ENCODE peak calls at places on chromosomes 7 and 10, in seven cellular contexts. One of them, this sample, is unnamed.

GRCh38 chr7:46565257-46565656 is 644.2 kb upstream of the IGFBP3 start:
- DNase-seq in psoas muscle: no peak
- DNase-seq in testis: no peak
- DNase-seq in H9: no peak
- DNase-seq in upper lobe of left lung: no peak
- DNase-seq in body of pancreas: no peak
- DNase-seq in kidney: no peak
- DNase-seq in this sample: no peak

GRCh38 chr7:50210706-50211115 is 93.8 kb upstream of the IKZF1 start:
- DNase-seq in body of pancreas: no peak
- DNase-seq in psoas muscle: no peak
- DNase-seq in upper lobe of left lung: no peak
- DNase-seq in testis: no peak
- DNase-seq in kidney: no peak
- DNase-seq in H9: no peak
- DNase-seq in this sample: no peak

GRCh38 chr10:128063736-128064614 is 62.2 kb downstream of the MKI67 start:
- DNase-seq in testis: no peak
- DNase-seq in psoas muscle: no peak
- DNase-seq in H9: no peak
- DNase-seq in upper lobe of left lung: no peak
- DNase-seq in kidney: peak; percentile 60
- DNase-seq in body of pancreas: no peak
- DNase-seq in this sample: no peak

GRCh38 chr10:74766501-74766900 is 59.9 kb upstream of the KAT6B start:
- DNase-seq in H9: no peak
- DNase-seq in psoas muscle: no peak
- DNase-seq in upper lobe of left lung: no peak
- DNase-seq in kidney: no peak
- DNase-seq in testis: no peak
- DNase-seq in body of pancreas: no peak
- DNase-seq in this sample: no peak

GRCh38 chr7:105680505-105681187 is 99.4 kb upstream of the EFCAB10 start:
- DNase-seq in upper lobe of left lung: no peak
- DNase-seq in psoas muscle: peak; percentile 68
- DNase-seq in body of pancreas: peak; percentile 36
- DNase-seq in testis: peak; percentile 69
- DNase-seq in H9: no peak
- DNase-seq in kidney: peak; percentile 84
- DNase-seq in this sample: no peak

GRCh38 chr7:112452102-112452888 is 2.0 kb downstream of the IFRD1 start:
- DNase-seq in kidney: no peak
- DNase-seq in testis: peak; percentile 81
- DNase-seq in psoas muscle: peak; percentile 63
- DNase-seq in upper lobe of left lung: no peak
- DNase-seq in H9: peak; percentile 33
- DNase-seq in body of pancreas: peak; percentile 56
- DNase-seq in this sample: peak; percentile 66

GRCh38 chr10:119670717-119671116 is 19.5 kb downstream of the BAG3 start:
- DNase-seq in body of pancreas: no peak
- DNase-seq in psoas muscle: no peak
- DNase-seq in upper lobe of left lung: no peak
- DNase-seq in kidney: no peak
- DNase-seq in testis: no peak
- DNase-seq in H9: no peak
- DNase-seq in this sample: no peak

GRCh38 chr7:131844380-131844779 is 288.0 kb upstream of the PODXL start:
- DNase-seq in H9: no peak
- DNase-seq in testis: no peak
- DNase-seq in psoas muscle: no peak
- DNase-seq in kidney: no peak
- DNase-seq in upper lobe of left lung: no peak
- DNase-seq in body of pancreas: no peak
- DNase-seq in this sample: no peak

GRCh38 chr7:146090023-146090645 is 26.5 kb upstream of the CNTNAP2 start:
- DNase-seq in body of pancreas: peak; percentile 5
- DNase-seq in upper lobe of left lung: no peak
- DNase-seq in psoas muscle: no peak
- DNase-seq in kidney: no peak
- DNase-seq in H9: no peak
- DNase-seq in testis: no peak
- DNase-seq in this sample: no peak

GRCh38 chr7:99997545-99998137 is 17.8 kb upstream of the ZKSCAN1 start:
- DNase-seq in kidney: peak; percentile 88
- DNase-seq in psoas muscle: peak; percentile 45
- DNase-seq in upper lobe of left lung: peak; percentile 92
- DNase-seq in testis: peak; percentile 64
- DNase-seq in body of pancreas: peak; percentile 64
- DNase-seq in H9: peak; percentile 67
- DNase-seq in this sample: no peak

GRCh38 chr7:300048-300447 is 10.1 kb downstream of the FOXL3 start:
- DNase-seq in kidney: no peak
- DNase-seq in H9: no peak
- DNase-seq in psoas muscle: no peak
- DNase-seq in upper lobe of left lung: no peak
- DNase-seq in body of pancreas: no peak
- DNase-seq in testis: no peak
- DNase-seq in this sample: no peak

GRCh38 chr10:71205468-71205867 is 6.9 kb upstream of the UNC5B start:
- DNase-seq in testis: no peak
- DNase-seq in psoas muscle: no peak
- DNase-seq in body of pancreas: no peak
- DNase-seq in upper lobe of left lung: no peak
- DNase-seq in H9: no peak
- DNase-seq in kidney: no peak
- DNase-seq in this sample: no peak

GRCh38 chr10:88253622-88254021 is 329.5 kb downstream of the RNLS start:
- DNase-seq in kidney: peak; percentile 60
- DNase-seq in upper lobe of left lung: no peak
- DNase-seq in testis: no peak
- DNase-seq in psoas muscle: no peak
- DNase-seq in body of pancreas: peak; percentile 72
- DNase-seq in H9: no peak
- DNase-seq in this sample: no peak

GRCh38 chr10:43125881-43126731 is 12.1 kb upstream of the CSGALNACT2 start:
- DNase-seq in H9: peak; percentile 17
- DNase-seq in upper lobe of left lung: no peak
- DNase-seq in psoas muscle: no peak
- DNase-seq in testis: peak; percentile 5
- DNase-seq in body of pancreas: no peak
- DNase-seq in kidney: peak; percentile 63
- DNase-seq in this sample: no peak

GRCh38 chr7:111783867-111784266 is 221.6 kb upstream of the IMMP2L start:
- DNase-seq in testis: no peak
- DNase-seq in kidney: no peak
- DNase-seq in body of pancreas: no peak
- DNase-seq in upper lobe of left lung: no peak
- DNase-seq in H9: no peak
- DNase-seq in psoas muscle: no peak
- DNase-seq in this sample: no peak

GRCh38 chr7:101747758-101748345 is 69.6 kb upstream of the CUX1 start:
- DNase-seq in upper lobe of left lung: peak; percentile 63
- DNase-seq in testis: no peak
- DNase-seq in body of pancreas: no peak
- DNase-seq in kidney: no peak
- DNase-seq in psoas muscle: no peak
- DNase-seq in H9: no peak
- DNase-seq in this sample: no peak

GRCh38 chr7:42247301-42247700 is 10.3 kb upstream of the GLI3 start:
- DNase-seq in psoas muscle: no peak
- DNase-seq in H9: no peak
- DNase-seq in kidney: no peak
- DNase-seq in testis: no peak
- DNase-seq in body of pancreas: no peak
- DNase-seq in upper lobe of left lung: no peak
- DNase-seq in this sample: no peak

GRCh38 chr7:1359681-1360485 is 99.4 kb downstream of the MICALL2 start:
- DNase-seq in upper lobe of left lung: peak; percentile 64
- DNase-seq in H9: no peak
- DNase-seq in psoas muscle: no peak
- DNase-seq in kidney: peak; percentile 46
- DNase-seq in body of pancreas: no peak
- DNase-seq in testis: no peak
- DNase-seq in this sample: no peak

GRCh38 chr10:116254422-116255152 is 18.4 kb downstream of the GFRA1 start:
- DNase-seq in upper lobe of left lung: no peak
- DNase-seq in kidney: no peak
- DNase-seq in psoas muscle: no peak
- DNase-seq in body of pancreas: no peak
- DNase-seq in H9: no peak
- DNase-seq in testis: no peak
- DNase-seq in this sample: no peak

GRCh38 chr7:156160811-156161210 is 348.5 kb upstream of the SHH start:
- DNase-seq in psoas muscle: no peak
- DNase-seq in kidney: peak; percentile 76
- DNase-seq in H9: peak; percentile 91
- DNase-seq in upper lobe of left lung: no peak
- DNase-seq in testis: no peak
- DNase-seq in body of pancreas: no peak
- DNase-seq in this sample: no peak

GRCh38 chr10:50566150-50566549 is 57.6 kb downstream of the SGMS1 start:
- DNase-seq in kidney: no peak
- DNase-seq in body of pancreas: no peak
- DNase-seq in testis: no peak
- DNase-seq in H9: no peak
- DNase-seq in upper lobe of left lung: no peak
- DNase-seq in psoas muscle: no peak
- DNase-seq in this sample: no peak

GRCh38 chr7:2214636-2215035 is 18.1 kb downstream of the MAD1L1 start:
- DNase-seq in psoas muscle: peak; percentile 5
- DNase-seq in H9: no peak
- DNase-seq in upper lobe of left lung: no peak
- DNase-seq in kidney: no peak
- DNase-seq in testis: no peak
- DNase-seq in body of pancreas: no peak
- DNase-seq in this sample: no peak

DNA sequence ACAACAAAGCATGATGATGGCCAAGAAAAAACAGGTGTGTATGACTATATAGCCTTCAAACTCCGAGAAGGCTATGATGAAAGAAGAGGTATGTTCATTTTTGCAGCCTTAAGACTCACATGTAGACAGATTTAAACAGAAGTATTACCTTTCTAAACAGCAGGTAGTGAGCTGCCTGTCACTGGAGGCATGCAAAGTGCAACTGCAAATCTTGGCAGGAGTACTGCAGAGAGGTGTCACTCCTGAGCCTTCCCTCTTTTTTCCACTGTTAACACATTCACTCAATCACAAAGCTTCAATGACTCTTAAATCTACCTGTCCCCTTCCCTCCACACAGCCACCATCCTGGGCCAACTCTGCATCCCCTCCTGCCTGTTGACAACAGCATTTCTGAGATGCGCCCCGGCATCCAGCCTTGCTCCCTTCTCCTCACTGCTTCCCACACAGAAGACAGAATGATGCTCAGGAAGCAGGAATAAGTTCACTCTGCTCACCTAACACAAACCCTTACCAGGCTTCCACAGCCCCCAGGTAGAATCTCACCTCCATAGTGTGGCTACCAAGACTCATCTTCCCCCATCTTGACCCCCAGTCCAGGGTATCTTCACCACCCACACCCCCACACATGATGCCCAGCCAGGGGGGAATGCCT is 161.9 kb upstream of the ZMIZ1 start:
- DNase-seq in psoas muscle: no peak
- DNase-seq in kidney: no peak
- DNase-seq in body of pancreas: no peak
- DNase-seq in H9: peak; percentile 7
- DNase-seq in upper lobe of left lung: no peak
- DNase-seq in testis: no peak
- DNase-seq in this sample: no peak
- H3K27ac ChIP-seq in psoas muscle: no peak overlapping the region
- H3K27ac ChIP-seq in kidney: no peak overlapping the region
- H3K27ac ChIP-seq in body of pancreas: no peak overlapping the region
- H3K27ac ChIP-seq in H9: no peak overlapping the region
- H3K27ac ChIP-seq in upper lobe of left lung: no peak overlapping the region
- H3K27ac ChIP-seq in testis: no peak overlapping the region
- H3K27ac ChIP-seq in this sample: no peak overlapping the region

GRCh38 chr10:56212951-56213350 is 148.1 kb downstream of the ZWINT start:
- DNase-seq in psoas muscle: no peak
- DNase-seq in kidney: no peak
- DNase-seq in upper lobe of left lung: no peak
- DNase-seq in body of pancreas: no peak
- DNase-seq in H9: no peak
- DNase-seq in testis: no peak
- DNase-seq in this sample: no peak
- H3K9me3 ChIP-seq in psoas muscle: no peaks in the 10 kb centered on the region
- H3K9me3 ChIP-seq in kidney: no peaks in the 10 kb centered on the region
- H3K9me3 ChIP-seq in upper lobe of left lung: no peaks in the 10 kb centered on the region
- H3K9me3 ChIP-seq in body of pancreas: no peaks in the 10 kb centered on the region
- H3K9me3 ChIP-seq in H9: no peaks in the 10 kb centered on the region
- H3K9me3 ChIP-seq in testis: no peaks in the 10 kb centered on the region
- H3K9me3 ChIP-seq in this sample: no peaks in the 10 kb centered on the region

DNA sequence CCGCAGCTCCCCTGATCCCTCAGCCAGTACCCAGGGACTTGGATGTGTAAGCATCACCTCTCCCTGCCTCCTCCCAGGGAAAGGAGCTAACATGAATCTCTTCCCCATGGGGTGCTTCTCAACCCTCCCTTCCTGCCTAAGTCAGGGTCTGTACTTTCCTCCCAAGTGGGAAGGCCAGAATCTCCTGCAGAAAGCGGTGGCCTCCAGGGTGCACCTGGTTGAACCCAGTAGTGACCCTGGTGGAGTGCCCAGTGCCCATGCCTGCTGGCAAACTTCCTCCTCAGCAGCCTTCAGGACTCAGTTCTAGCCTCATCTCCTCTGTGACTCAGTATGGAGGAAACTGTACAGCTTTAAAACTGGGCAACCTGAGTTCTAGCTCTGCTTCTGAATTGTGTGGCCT is 2.8 kb upstream of the LOXL4 start:
- DNase-seq in testis: no peak
- DNase-seq in body of pancreas: no peak
- DNase-seq in upper lobe of left lung: no peak
- DNase-seq in H9: no peak
- DNase-seq in psoas muscle: no peak
- DNase-seq in kidney: no peak
- DNase-seq in this sample: no peak
- H3K27ac ChIP-seq in testis: no peak overlapping the region
- H3K27ac ChIP-seq in body of pancreas: peak overlapping the region; percentile 83
- H3K27ac ChIP-seq in upper lobe of left lung: no peak overlapping the region
- H3K27ac ChIP-seq in H9: no peak overlapping the region
- H3K27ac ChIP-seq in psoas muscle: no peak overlapping the region
- H3K27ac ChIP-seq in kidney: no peak overlapping the region
- H3K27ac ChIP-seq in this sample: peak overlapping the region; percentile 59

DNA sequence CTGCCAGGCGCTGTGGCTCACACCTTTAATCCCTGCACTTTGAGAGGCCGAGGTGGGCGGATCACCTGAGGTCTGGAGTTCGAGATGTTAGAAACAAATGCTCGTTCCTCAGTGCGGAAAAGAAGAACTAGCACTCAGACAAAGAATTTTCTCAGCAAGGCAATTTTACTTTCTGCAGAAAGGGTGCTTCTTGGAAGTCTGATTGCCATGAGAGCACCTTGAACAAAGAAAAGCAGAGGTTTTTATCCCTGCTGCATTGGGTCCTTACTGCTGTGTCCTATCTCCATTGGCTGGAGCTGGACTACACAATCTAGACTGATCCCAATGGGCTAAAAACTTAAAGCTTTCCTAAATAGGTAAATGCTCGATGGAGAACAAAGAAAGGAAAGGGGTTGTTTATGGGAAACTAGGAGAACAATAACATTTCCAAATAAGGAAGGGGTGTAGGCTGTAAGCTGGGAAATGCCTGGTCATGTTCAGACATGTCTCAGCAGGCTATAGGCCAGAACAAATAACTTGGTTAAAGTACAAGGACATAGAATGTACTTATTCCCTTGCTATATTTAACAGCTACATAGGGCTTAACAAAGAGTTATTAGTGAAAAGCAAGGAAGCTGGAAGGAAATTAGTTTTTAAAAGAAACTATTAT is 26.1 kb upstream of the ACTR3B start:
- DNase-seq in testis: no peak
- DNase-seq in psoas muscle: no peak
- DNase-seq in upper lobe of left lung: no peak
- DNase-seq in kidney: no peak
- DNase-seq in body of pancreas: no peak
- DNase-seq in H9: peak; percentile 47
- DNase-seq in this sample: no peak
- H3K9me3 ChIP-seq in testis: no peaks in the 10 kb centered on the region
- H3K9me3 ChIP-seq in psoas muscle: peaks cover 22% of the 10 kb centered on the region
- H3K9me3 ChIP-seq in upper lobe of left lung: peaks cover 32% of the 10 kb centered on the region
- H3K9me3 ChIP-seq in kidney: peaks cover 8% of the 10 kb centered on the region
- H3K9me3 ChIP-seq in body of pancreas: no peaks in the 10 kb centered on the region
- H3K9me3 ChIP-seq in H9: no peaks in the 10 kb centered on the region
- H3K9me3 ChIP-seq in this sample: peaks cover 20% of the 10 kb centered on the region

This sample was measured in breast epithelium.